ENCODE peak calls at places on chromosomes 5 and 9, in four cellular contexts. One of them, this sample, is unnamed.

GRCh38 chr9:125066839-125067619 is 76.3 kb downstream of the SCAI start:
- DNase-seq in mesenchymal stem cell: peak
- DNase-seq in H9: no peak
- DNase-seq in IMR-90: peak
- DNase-seq in this sample: no peak

GRCh38 chr5:76319673-76320072 is 83.4 kb upstream of the IQGAP2 start:
- DNase-seq in mesenchymal stem cell: no peak
- DNase-seq in H9: no peak
- DNase-seq in IMR-90: no peak
- DNase-seq in this sample: no peak

GRCh38 chr5:6576861-6577501 is 55.9 kb downstream of the NSUN2 start:
- DNase-seq in mesenchymal stem cell: peak
- DNase-seq in H9: peak
- DNase-seq in IMR-90: peak
- DNase-seq in this sample: no peak

GRCh38 chr9:134063088-134063875 is 4.5 kb downstream of the BRD3 start:
- DNase-seq in mesenchymal stem cell: no peak
- DNase-seq in H9: peak
- DNase-seq in IMR-90: no peak
- DNase-seq in this sample: no peak

GRCh38 chr5:158246661-158247060 is 387.7 kb upstream of the CLINT1 start:
- DNase-seq in mesenchymal stem cell: no peak
- DNase-seq in H9: no peak
- DNase-seq in IMR-90: no peak
- DNase-seq in this sample: no peak

GRCh38 chr9:113635586-113635985 is 172.1 kb downstream of the RGS3 start:
- DNase-seq in mesenchymal stem cell: no peak
- DNase-seq in H9: no peak
- DNase-seq in IMR-90: no peak
- DNase-seq in this sample: no peak

GRCh38 chr5:139653616-139654015 is 5.5 kb downstream of the CXXC5 start:
- DNase-seq in mesenchymal stem cell: no peak
- DNase-seq in H9: no peak
- DNase-seq in IMR-90: no peak
- DNase-seq in this sample: no peak

GRCh38 chr9:116000748-116001329 is 152.8 kb upstream of the PAPPA start:
- DNase-seq in mesenchymal stem cell: no peak
- DNase-seq in H9: peak
- DNase-seq in IMR-90: no peak
- DNase-seq in this sample: no peak

GRCh38 chr9:123637596-123637939 is 281.6 kb downstream of the CRB2 start:
- DNase-seq in mesenchymal stem cell: no peak
- DNase-seq in H9: no peak
- DNase-seq in IMR-90: peak
- DNase-seq in this sample: no peak

GRCh38 chr5:172149073-172149472 is 39.0 kb downstream of the STK10 start:
- DNase-seq in mesenchymal stem cell: peak
- DNase-seq in H9: no peak
- DNase-seq in IMR-90: peak
- DNase-seq in this sample: no peak

GRCh38 chr9:71726723-71727122 is 41.6 kb downstream of the CEMIP2 start:
- DNase-seq in mesenchymal stem cell: no peak
- DNase-seq in H9: no peak
- DNase-seq in IMR-90: no peak
- DNase-seq in this sample: no peak

GRCh38 chr9:111386386-111386785 is 56.4 kb upstream of the OR2K2 start:
- DNase-seq in mesenchymal stem cell: no peak
- DNase-seq in H9: no peak
- DNase-seq in IMR-90: no peak
- DNase-seq in this sample: no peak

GRCh38 chr9:131361202-131361833 is 32.6 kb upstream of the PRRC2B start:
- DNase-seq in mesenchymal stem cell: no peak
- DNase-seq in H9: no peak
- DNase-seq in IMR-90: no peak
- DNase-seq in this sample: no peak

GRCh38 chr5:69512740-69513260 is 20.2 kb downstream of the OCLN start:
- DNase-seq in mesenchymal stem cell: peak
- DNase-seq in H9: no peak
- DNase-seq in IMR-90: peak
- DNase-seq in this sample: no peak

GRCh38 chr5:109411627-109412026 is 1.9 kb upstream of the PJA2 start:
- DNase-seq in mesenchymal stem cell: peak
- DNase-seq in H9: no peak
- DNase-seq in IMR-90: peak
- DNase-seq in this sample: no peak

GRCh38 chr5:96896285-96896711 is 20.0 kb downstream of the ERAP2 start:
- DNase-seq in mesenchymal stem cell: no peak
- DNase-seq in H9: no peak
- DNase-seq in IMR-90: no peak
- DNase-seq in this sample: no peak

GRCh38 chr5:148401604-148402003 is 17.8 kb downstream of the FBXO38 start:
- DNase-seq in mesenchymal stem cell: peak
- DNase-seq in H9: no peak
- DNase-seq in IMR-90: peak
- DNase-seq in this sample: no peak

GRCh38 chr9:15416880-15417279 is 5.8 kb upstream of the SNAPC3 start:
- DNase-seq in mesenchymal stem cell: peak
- DNase-seq in H9: peak
- DNase-seq in IMR-90: peak
- DNase-seq in this sample: no peak

GRCh38 chr5:543755-544674 is 19.8 kb upstream of the SLC9A3 start:
- DNase-seq in mesenchymal stem cell: no peak
- DNase-seq in H9: no peak
- DNase-seq in IMR-90: no peak
- DNase-seq in this sample: no peak

GRCh38 chr9:114164191-114164794 is 9.0 kb downstream of the COL27A1 start:
- DNase-seq in mesenchymal stem cell: no peak
- DNase-seq in H9: no peak
- DNase-seq in IMR-90: no peak
- DNase-seq in this sample: no peak

GRCh38 chr5:160312139-160312959 is at the start of gene CCNJL:
- DNase-seq in mesenchymal stem cell: peak
- DNase-seq in H9: peak
- DNase-seq in IMR-90: peak
- DNase-seq in this sample: peak

GRCh38 chr5:36161317-36161716 is 9.4 kb downstream of the SKP2 start:
- DNase-seq in mesenchymal stem cell: no peak
- DNase-seq in H9: no peak
- DNase-seq in IMR-90: no peak
- DNase-seq in this sample: no peak

GRCh38 chr5:178292826-178293205 is 60.2 kb upstream of the PHYKPL start:
- DNase-seq in mesenchymal stem cell: no peak
- DNase-seq in H9: no peak
- DNase-seq in IMR-90: no peak
- DNase-seq in this sample: no peak

GRCh38 chr5:68544091-68544655 is 328.6 kb downstream of the PIK3R1 start:
- DNase-seq in mesenchymal stem cell: no peak
- DNase-seq in H9: no peak
- DNase-seq in IMR-90: no peak
- DNase-seq in this sample: no peak

GRCh38 chr5:44365351-44365750 is 23.9 kb downstream of the FGF10 start:
- DNase-seq in mesenchymal stem cell: peak
- DNase-seq in H9: no peak
- DNase-seq in IMR-90: peak
- DNase-seq in this sample: no peak

GRCh38 chr5:58437661-58438060 is 22.2 kb downstream of the PLK2 start:
- DNase-seq in mesenchymal stem cell: no peak
- DNase-seq in H9: no peak
- DNase-seq in IMR-90: no peak
- DNase-seq in this sample: no peak

GRCh38 chr5:65682148-65682547 is 39.8 kb downstream of the SGTB start:
- DNase-seq in mesenchymal stem cell: no peak
- DNase-seq in H9: no peak
- DNase-seq in IMR-90: no peak
- DNase-seq in this sample: no peak

GRCh38 chr5:119878712-119879111 is 249.4 kb downstream of the FAM170A start:
- DNase-seq in mesenchymal stem cell: no peak
- DNase-seq in H9: no peak
- DNase-seq in IMR-90: no peak
- DNase-seq in this sample: no peak

DNA sequence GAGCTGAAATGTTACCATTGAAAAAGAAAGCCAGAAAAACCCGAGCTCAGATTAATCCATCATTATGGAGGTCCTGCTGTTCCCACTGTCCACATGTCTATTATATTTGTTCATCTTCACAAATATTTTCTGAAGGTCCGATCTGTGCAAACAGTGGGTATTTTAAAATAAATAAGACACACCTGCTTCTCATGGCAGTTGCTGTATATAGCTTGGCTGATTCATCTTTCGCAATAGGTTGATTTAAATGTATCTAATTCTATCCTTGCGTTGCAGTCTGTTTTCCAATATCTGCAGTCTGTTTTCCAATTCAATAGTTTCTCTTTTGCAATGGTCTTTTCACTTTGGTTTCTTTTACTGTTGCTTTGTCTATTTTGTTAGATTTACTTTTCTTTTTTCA is 87.4 kb upstream of the PCA3 start:
- DNase-seq in mesenchymal stem cell: no peak
- DNase-seq in H9: no peak
- DNase-seq in IMR-90: no peak
- DNase-seq in this sample: no peak
- H3K4ac ChIP-seq in mesenchymal stem cell: no peak
- H3K4ac ChIP-seq in H9: no peak
- H3K4ac ChIP-seq in IMR-90: no peak
- H3K4ac ChIP-seq in this sample: no peak

GRCh38 chr9:136398286-136398685 is 1.7 kb downstream of the SNAPC4 start:
- DNase-seq in mesenchymal stem cell: no peak
- DNase-seq in H9: no peak
- DNase-seq in IMR-90: no peak
- DNase-seq in this sample: no peak

GRCh38 chr9:136400038-136400834 is at the start of gene SNAPC4:
- DNase-seq in mesenchymal stem cell: peak
- DNase-seq in H9: peak
- DNase-seq in IMR-90: peak
- DNase-seq in this sample: peak

GRCh38 chr9:136401173-136401922 is 1.4 kb upstream of the SNAPC4 start:
- DNase-seq in mesenchymal stem cell: peak
- DNase-seq in H9: no peak
- DNase-seq in IMR-90: peak
- DNase-seq in this sample: no peak

GRCh38 chr9:136397643-136398042 is 2.3 kb downstream of the SNAPC4 start:
- DNase-seq in mesenchymal stem cell: no peak
- DNase-seq in H9: no peak
- DNase-seq in IMR-90: no peak
- DNase-seq in this sample: no peak

GRCh38 chr9:136399176-136400037 is 563 bp downstream of the SNAPC4 start:
- DNase-seq in mesenchymal stem cell: peak
- DNase-seq in H9: no peak
- DNase-seq in IMR-90: no peak
- DNase-seq in this sample: no peak
- H3K23ac ChIP-seq in mesenchymal stem cell: no peak
- H3K23ac ChIP-seq in H9: no peak
- H3K23ac ChIP-seq in IMR-90: peak
- H3K23ac ChIP-seq in this sample: peak

DNA sequence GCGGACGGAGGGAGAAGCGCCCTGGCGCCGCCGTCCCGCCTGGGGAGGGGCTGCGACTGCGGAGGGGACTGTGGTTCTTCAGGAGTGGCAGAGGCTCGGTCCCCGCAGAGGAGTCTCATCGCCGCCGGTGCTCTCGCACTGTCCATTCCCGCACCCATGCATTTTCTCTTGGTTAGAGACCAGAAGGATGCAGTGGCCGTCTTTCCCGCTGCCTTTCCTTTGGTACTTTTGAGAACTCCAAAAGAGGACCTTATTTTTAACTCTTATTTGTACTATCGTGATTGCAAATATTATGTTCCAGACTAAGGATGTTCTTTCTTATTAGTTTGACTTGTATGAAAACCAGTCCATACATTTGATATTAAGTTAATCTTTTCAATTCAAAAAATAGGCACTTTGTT is 611 bp downstream of the ZFYVE16 start:
- DNase-seq in mesenchymal stem cell: peak
- DNase-seq in H9: peak
- DNase-seq in IMR-90: peak
- DNase-seq in this sample: no peak
- H3K4ac ChIP-seq in mesenchymal stem cell: no peak
- H3K4ac ChIP-seq in H9: no peak
- H3K4ac ChIP-seq in IMR-90: peak
- H3K4ac ChIP-seq in this sample: no peak

GRCh38 chr5:33738097-33738496 is 153.7 kb downstream of the ADAMTS12 start:
- DNase-seq in mesenchymal stem cell: no peak
- DNase-seq in H9: no peak
- DNase-seq in IMR-90: no peak
- DNase-seq in this sample: no peak
- H3K23ac ChIP-seq in mesenchymal stem cell: no peak
- H3K23ac ChIP-seq in H9: no peak
- H3K23ac ChIP-seq in IMR-90: no peak
- H3K23ac ChIP-seq in this sample: no peak

DNA sequence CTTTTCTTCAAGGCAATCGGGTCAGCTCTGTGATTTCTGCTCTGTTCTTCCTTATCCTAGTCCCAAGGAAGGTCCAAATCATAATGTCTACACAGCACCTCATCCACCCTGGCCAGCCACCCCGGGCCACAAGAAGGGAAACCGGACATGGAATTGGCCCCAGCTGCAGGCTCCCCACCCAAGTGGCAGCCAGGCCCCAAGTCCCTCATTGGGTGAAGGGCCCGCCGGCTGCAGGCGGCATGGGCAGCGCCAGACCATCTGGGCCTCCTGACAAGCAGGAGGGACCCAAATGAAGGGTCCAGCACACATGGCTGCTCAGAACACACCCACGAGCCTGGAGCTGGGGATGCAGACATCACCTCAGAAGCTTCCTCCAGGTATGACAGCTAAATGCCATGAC is 33.7 kb downstream of the BICD2 start:
- DNase-seq in mesenchymal stem cell: no peak
- DNase-seq in H9: peak
- DNase-seq in IMR-90: no peak
- DNase-seq in this sample: no peak
- H3K4ac ChIP-seq in mesenchymal stem cell: no peak
- H3K4ac ChIP-seq in H9: no peak
- H3K4ac ChIP-seq in IMR-90: no peak
- H3K4ac ChIP-seq in this sample: no peak

GRCh38 chr9:97984188-97985057 is 1.3 kb downstream of the ANP32B start:
- DNase-seq in mesenchymal stem cell: peak
- DNase-seq in H9: peak
- DNase-seq in IMR-90: peak
- DNase-seq in this sample: peak
- H3K23ac ChIP-seq in mesenchymal stem cell: no peak
- H3K23ac ChIP-seq in H9: no peak
- H3K23ac ChIP-seq in IMR-90: peak
- H3K23ac ChIP-seq in this sample: peak

DNA sequence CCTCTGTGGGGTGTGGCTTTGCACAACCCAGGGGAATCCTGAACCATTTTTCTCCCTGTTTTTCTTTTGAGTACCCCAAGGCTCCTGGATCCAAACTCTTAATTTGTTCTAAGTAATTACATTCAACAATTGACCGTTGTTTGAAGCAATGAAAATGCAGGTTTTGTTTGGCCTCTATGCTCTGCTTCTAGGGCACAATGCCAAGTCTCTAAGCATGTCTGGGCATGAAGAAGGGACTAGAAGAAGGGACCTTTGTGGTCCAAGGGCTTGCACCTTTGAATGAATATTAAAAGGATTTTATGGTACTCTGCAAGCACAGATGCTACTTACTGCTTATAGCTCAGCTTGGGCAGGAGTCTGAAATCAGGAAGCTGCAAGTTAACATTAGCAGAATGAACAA is 6.6 kb upstream of the ENC1 start:
- DNase-seq in mesenchymal stem cell: no peak
- DNase-seq in H9: no peak
- DNase-seq in IMR-90: no peak
- DNase-seq in this sample: no peak
- H3K4ac ChIP-seq in mesenchymal stem cell: no peak
- H3K4ac ChIP-seq in H9: no peak
- H3K4ac ChIP-seq in IMR-90: peak
- H3K4ac ChIP-seq in this sample: no peak